ENCODE peak calls at places on chromosome 2, in seven cellular contexts. W is RPMI7951; J is central memory CD4-positive, alpha-beta T cell; L is endothelial cell; C is NCI-H460; P is Daoy; D is NCI-H1092 treated with DMSO at 0.1 percent for 48 hours. O is an unnamed sample.

GRCh38 chr2:23666241-23667025 is 260.5 kb downstream of the ATAD2B start:
- DNase-seq in D (no peak), P (no peak), C (no peak), W (no peak), L (no peak), J (no peak), O (no peak)

GRCh38 chr2:238462782-238463396 is 36.2 kb downstream of the ASB1 start:
- DNase-seq in P (peak), L (no peak), C (peak), J (peak), D (peak), W (peak), O (peak)

GRCh38 chr2:63009490-63009889 is 41.1 kb upstream of the OTX1 start:
- DNase-seq in J (no peak), C (no peak), W (no peak), P (no peak), D (no peak), L (no peak), O (no peak)

GRCh38 chr2:211349031-211349430 is 792.6 kb downstream of the CPS1 start:
- DNase-seq in D (no peak), L (no peak), W (no peak), J (no peak), C (no peak), P (peak), O (no peak)

GRCh38 chr2:136081582-136082210 is 36.3 kb downstream of the CXCR4 start:
- DNase-seq in D (no peak), W (no peak), P (no peak), C (no peak), L (no peak), J (no peak), O (no peak)

GRCh38 chr2:105592288-105592687 is 152.4 kb upstream of the NCK2 start:
- DNase-seq in W (peak), J (no peak), D (no peak), L (no peak), P (no peak), C (no peak), O (no peak)

GRCh38 chr2:98909381-98910211 is 26.4 kb downstream of the CRACDL start:
- DNase-seq in P (peak), L (peak), D (peak), J (no peak), C (peak), W (peak), O (no peak)

GRCh38 chr2:148965596-148966431 is 72.7 kb upstream of the LYPD6B start:
- DNase-seq in D (peak), L (no peak), J (no peak), C (no peak), W (no peak), P (no peak), O (no peak)

GRCh38 chr2:71043531-71044407 is 24.7 kb upstream of the NAGK start:
- DNase-seq in C (no peak), L (no peak), D (no peak), J (no peak), W (no peak), P (no peak), O (no peak)

GRCh38 chr2:147623328-147623727 is 221.5 kb upstream of the ACVR2A start:
- DNase-seq in D (no peak), P (no peak), J (peak), L (no peak), W (peak), C (no peak), O (no peak)

GRCh38 chr2:54503192-54503591 is 47.1 kb downstream of the SPTBN1 start:
- DNase-seq in L (peak), P (peak), C (peak), W (peak), D (peak), J (no peak), O (peak)

GRCh38 chr2:20213651-20214565 is 11.0 kb downstream of the SDC1 start:
- DNase-seq in P (no peak), L (no peak), W (no peak), C (no peak), J (no peak), D (no peak), O (no peak)

GRCh38 chr2:20349457-20350034 is 1.1 kb downstream of the PUM2 start:
- DNase-seq in L (no peak), C (no peak), D (no peak), W (no peak), J (no peak), P (no peak), O (no peak)

GRCh38 chr2:10709290-10709939 is 12.0 kb upstream of the ATP6V1C2 start:
- DNase-seq in C (peak), L (peak), D (peak), P (peak), J (no peak), W (no peak), O (no peak)

GRCh38 chr2:112836695-112837117 is at the start of gene IL1B:
- DNase-seq in J (no peak), W (peak), C (no peak), P (peak), D (no peak), L (no peak), O (no peak)

GRCh38 chr2:106272202-106272807 is 78.2 kb upstream of the UXS1 start:
- DNase-seq in D (no peak), P (no peak), C (no peak), W (no peak), L (no peak), J (no peak), O (no peak)

GRCh38 chr2:171158790-171159325 is 1.8 kb downstream of the TLK1 start:
- DNase-seq in W (no peak), J (no peak), P (no peak), L (no peak), C (no peak), D (peak), O (no peak)

GRCh38 chr2:11111811-11112425 is 43.3 kb upstream of the SLC66A3 start:
- DNase-seq in W (peak), C (no peak), L (no peak), P (no peak), J (no peak), D (no peak), O (no peak)

GRCh38 chr2:49770919-49771318 is 616.6 kb upstream of the FSHR start:
- DNase-seq in L (peak), P (no peak), J (no peak), C (no peak), D (peak), W (no peak), O (peak)

GRCh38 chr2:143505542-143505941 is 376.3 kb downstream of the ARHGAP15 start:
- DNase-seq in J (no peak), P (no peak), C (no peak), D (no peak), L (no peak), W (no peak), O (no peak)

O was measured in Caki2.